ENCODE peak calls at places on chromosomes 6 and 20, in four cellular contexts. U is HepG2, N is GM12878, C is K562. H is an unnamed sample.

GRCh38 chr6:104943781-104944180 is 13.1 kb upstream of the LIN28B start:
- DNase-seq in U (no peak), N (no peak), C (peak), H (no peak)

GRCh38 chr6:158644227-158645063 is at the start of gene DYNLT1:
- DNase-seq in U (peak), N (peak), C (peak), H (peak)

GRCh38 chr6:139372326-139373153 is 1.9 kb downstream of the CITED2 start:
- DNase-seq in U (no peak), N (no peak), C (no peak), H (no peak)

GRCh38 chr20:43658723-43659419 is 8.0 kb upstream of the MYBL2 start:
- DNase-seq in U (no peak), N (no peak), C (no peak), H (no peak)

GRCh38 chr6:106883808-106884262 is 90.7 kb downstream of the CD24 start:
- DNase-seq in U (peak), N (no peak), C (no peak), H (peak)

GRCh38 chr6:87421576-87421975 is 13.8 kb downstream of the CFAP206 start:
- DNase-seq in U (no peak), N (no peak), C (no peak), H (no peak)

GRCh38 chr20:5786930-5787826 is 37.0 kb downstream of the SHLD1 start:
- DNase-seq in U (no peak), N (no peak), C (no peak), H (no peak)

GRCh38 chr20:3720068-3720467 is 7.7 kb upstream of the SIGLEC1 start:
- DNase-seq in U (no peak), N (no peak), C (no peak), H (no peak)

GRCh38 chr6:129102741-129103140 is 219.8 kb downstream of the LAMA2 start:
- DNase-seq in U (no peak), N (no peak), C (no peak), H (no peak)

GRCh38 chr6:35725081-35725708 is 11.6 kb upstream of the ARMC12 start:
- DNase-seq in U (no peak), N (no peak), C (no peak), H (no peak)

GRCh38 chr6:44355640-44356039 is 13.2 kb downstream of the SPATS1 start:
- DNase-seq in U (no peak), N (no peak), C (no peak), H (no peak)

GRCh38 chr6:38233161-38233791 is 406.5 kb downstream of the BTBD9 start:
- DNase-seq in U (no peak), N (no peak), C (no peak), H (no peak)

GRCh38 chr6:136039185-136039584 is 187.7 kb downstream of the PDE7B start:
- DNase-seq in U (no peak), N (no peak), C (no peak), H (no peak)

GRCh38 chr6:139109558-139109957 is 25.3 kb upstream of the HECA start:
- DNase-seq in U (peak), N (no peak), C (no peak), H (no peak)

GRCh38 chr20:1301031-1301529 is 27.9 kb downstream of the SDCBP2 start:
- DNase-seq in U (no peak), N (no peak), C (peak), H (no peak)

GRCh38 chr6:125314019-125314581 is 12.3 kb upstream of the HDDC2 start:
- DNase-seq in U (peak), N (no peak), C (peak), H (peak)

GRCh38 chr6:13926378-13926777 is 1.6 kb downstream of the RNF182 start:
- DNase-seq in U (no peak), N (no peak), C (no peak), H (no peak)

GRCh38 chr6:13923527-13924145 is 1.1 kb upstream of the RNF182 start:
- DNase-seq in U (no peak), N (no peak), C (peak), H (no peak)

GRCh38 chr6:13922750-13923149 is 2.0 kb upstream of the RNF182 start:
- DNase-seq in U (no peak), N (no peak), C (no peak), H (no peak)

GRCh38 chr6:13924949-13925881 is at the start of gene RNF182:
- DNase-seq in U (no peak), N (no peak), C (peak), H (peak)

GRCh38 chr6:13924146-13924948 is 405 bp upstream of the RNF182 start:
- DNase-seq in U (no peak), N (no peak), C (peak), H (peak)
- TF ChIP-seq FOXK2 in U (no peak), N (no peak), C (peak), H (no peak)

GRCh38 chr20:11901127-11901526 is 16.6 kb upstream of the BTBD3 start:
- DNase-seq in U (peak), N (no peak), C (no peak), H (no peak)
- TF ChIP-seq FOXK2 in U (no peak), N (no peak), C (no peak), H (no peak)

DNA sequence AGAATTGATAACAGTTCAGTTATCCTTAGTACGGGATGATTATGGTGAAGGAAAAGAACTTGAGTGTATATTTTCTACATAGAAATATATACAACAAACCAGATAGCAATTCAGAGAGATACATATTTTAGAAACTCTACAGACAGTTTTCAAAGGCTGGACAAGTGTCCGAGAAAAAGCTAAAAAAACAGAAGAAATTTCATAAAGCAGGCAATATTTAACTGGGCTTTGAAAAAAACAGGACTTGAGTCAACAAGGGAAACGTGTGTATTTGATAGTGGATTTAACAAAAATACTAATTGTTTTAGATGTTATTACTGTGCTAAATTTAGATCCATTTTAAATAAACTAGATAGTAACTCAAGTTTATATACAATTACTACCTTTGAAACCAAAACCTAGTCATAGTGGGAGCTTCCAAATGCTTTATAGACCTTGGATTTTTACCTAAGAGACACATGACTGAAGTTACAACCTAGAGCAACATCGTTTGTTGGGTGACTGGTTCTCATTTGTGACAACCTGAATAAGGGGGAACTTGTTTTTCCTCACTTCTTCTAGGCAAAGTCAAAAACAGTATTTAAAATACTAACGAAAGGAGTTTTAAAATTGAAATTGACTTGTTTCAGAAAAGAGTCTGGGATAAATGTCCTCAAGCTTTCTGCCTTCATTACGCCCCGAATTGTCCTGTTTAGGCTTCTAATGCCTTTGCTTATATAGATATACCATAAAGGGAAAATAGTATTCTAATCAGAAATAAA is 116.7 kb upstream of the PRSS16 start:
- DNase-seq in U (no peak), N (no peak), C (no peak), H (no peak)
- TF ChIP-seq FOXK2 in U (no peak), N (no peak), C (no peak), H (no peak)

GRCh38 chr6:43020847-43021246 is 576 bp upstream of the RRP36 start:
- DNase-seq in U (no peak), N (no peak), C (peak), H (peak)
- TF ChIP-seq FOXK2 in U (no peak), N (no peak), C (no peak), H (no peak)

DNA sequence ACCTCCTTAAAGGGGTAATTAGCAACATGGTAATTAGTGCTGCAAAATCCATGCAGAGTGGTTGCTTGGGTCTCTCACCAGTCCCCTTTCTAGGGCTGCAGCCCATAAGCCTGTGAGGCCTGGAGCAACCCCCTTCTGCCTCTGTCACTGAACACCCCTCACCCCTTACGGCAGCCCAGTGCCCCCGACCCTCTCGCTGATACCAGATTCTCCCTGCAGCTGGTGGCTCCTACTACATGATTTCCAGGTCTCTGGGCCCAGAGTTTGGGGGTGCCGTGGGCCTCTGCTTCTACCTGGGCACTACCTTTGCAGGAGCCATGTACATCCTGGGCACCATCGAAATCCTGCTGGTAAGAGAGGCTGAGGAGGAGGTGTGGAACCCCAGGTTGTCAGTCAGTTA is 8.0 kb downstream of the SLC12A5 start:
- DNase-seq in U (no peak), N (no peak), C (no peak), H (no peak)
- TF ChIP-seq FOXK2 in U (no peak), N (no peak), C (no peak), H (no peak)

DNA sequence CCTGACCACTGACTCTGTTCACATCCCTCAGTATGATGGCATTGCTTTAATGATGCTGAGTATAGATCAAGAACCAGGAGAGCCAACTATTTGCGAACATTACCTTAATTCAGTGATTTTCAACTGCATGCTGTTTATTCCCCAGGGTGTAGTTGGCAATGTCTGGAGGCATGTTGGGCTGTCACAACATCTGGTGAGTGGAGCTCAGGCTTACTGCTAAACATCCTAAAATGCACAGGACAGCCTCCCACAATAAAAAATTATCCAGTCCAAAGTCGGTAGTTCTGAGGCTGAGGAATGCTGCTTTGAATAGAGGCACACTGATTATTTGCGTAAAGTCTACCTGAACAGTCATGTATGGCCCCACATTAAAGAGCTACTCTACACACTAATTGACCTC is 94.8 kb upstream of the OPRM1 start:
- DNase-seq in U (no peak), N (no peak), C (no peak), H (no peak)
- TF ChIP-seq FOXK2 in U (no peak), N (no peak), C (no peak), H (no peak)

DNA sequence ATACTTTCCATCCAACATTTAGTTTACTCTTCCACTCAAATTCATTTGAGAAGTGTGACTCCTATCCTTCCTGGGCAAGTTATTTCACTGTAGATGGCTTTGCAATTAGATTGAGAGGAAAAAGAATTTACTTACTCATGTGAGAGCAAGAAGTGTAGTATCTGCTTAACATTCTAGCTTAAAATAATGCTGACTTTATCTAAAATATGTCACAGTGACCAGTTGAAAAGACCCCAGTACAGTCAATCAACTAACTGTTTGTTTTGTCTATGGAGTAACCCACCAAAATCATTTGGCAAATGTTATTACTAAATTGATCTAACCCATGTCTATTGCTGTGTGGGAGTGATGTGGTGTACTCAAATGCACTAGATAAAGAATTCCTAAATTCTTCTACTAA is 8.9 kb upstream of the TCF21 start:
- DNase-seq in U (no peak), N (no peak), C (no peak), H (no peak)
- TF ChIP-seq FOXK2 in U (no peak), N (no peak), C (no peak), H (no peak)

H was measured in HEK293T.